ENCODE peak calls at places on chromosomes 12 and 14, in four cellular contexts. D, J, O and X are unnamed samples.
A peak's percentile ranks its signal among the peaks of the same experiment; 100 is the strongest.

GRCh38 chr14:49892636-49893308 is at the start of gene ARF6:
- DNase-seq in O (peak; percentile 87), D (peak; percentile 88), J (peak; percentile 98), X (peak; percentile 81)

GRCh38 chr12:103799504-103800251 is 41.4 kb downstream of the NT5DC3 start:
- DNase-seq in J (peak; percentile 85), D (no peak), O (peak; percentile 28), X (no peak)

GRCh38 chr14:79732911-79733310 is 478.4 kb downstream of the DIO2 start:
- DNase-seq in D (no peak), O (no peak), J (no peak), X (no peak)

GRCh38 chr12:67362526-67362925 is 93.4 kb downstream of the CAND1 start:
- DNase-seq in D (peak; percentile 47), J (peak; percentile 19), O (no peak), X (no peak)

GRCh38 chr14:67131691-67132090 is 57.5 kb upstream of the GARIN2 start:
- DNase-seq in O (no peak), D (no peak), J (no peak), X (no peak)

GRCh38 chr14:58104808-58105207 is 47.2 kb downstream of the ARMH4 start:
- DNase-seq in O (no peak), D (no peak), J (no peak), X (no peak)

GRCh38 chr12:38904932-38905479 is 385 bp downstream of the CPNE8 start:
- DNase-seq in O (peak; percentile 79), J (peak; percentile 14), D (peak; percentile 22), X (peak; percentile 65)

GRCh38 chr14:35932659-35933159 is 106.6 kb downstream of the BRMS1L start:
- DNase-seq in O (no peak), J (no peak), D (no peak), X (peak; percentile 47)

GRCh38 chr14:58772814-58773620 is 135.3 kb downstream of the DACT1 start:
- DNase-seq in D (no peak), J (no peak), O (no peak), X (no peak)

GRCh38 chr12:87756111-87756510 is 273.1 kb downstream of the C12orf50 start:
- DNase-seq in D (no peak), J (peak; percentile 79), O (peak; percentile 6), X (no peak)

GRCh38 chr12:89278169-89278568 is 74.1 kb downstream of the DUSP6 start:
- DNase-seq in O (no peak), D (no peak), J (peak; percentile 31), X (no peak)

GRCh38 chr14:52076334-52076733 is 7.5 kb upstream of the NID2 start:
- DNase-seq in O (no peak), D (no peak), J (no peak), X (no peak)

GRCh38 chr14:68172664-68173063 is 353.1 kb downstream of the RAD51B start:
- DNase-seq in O (peak; percentile 65), J (no peak), D (no peak), X (peak; percentile 43)

GRCh38 chr14:61280526-61281185 is 482 bp downstream of the TMEM30B start:
- DNase-seq in O (peak; percentile 68), J (no peak), D (no peak), X (no peak)

GRCh38 chr14:55938249-55938791 is 179.9 kb upstream of the PELI2 start:
- DNase-seq in O (no peak), J (no peak), D (no peak), X (no peak)

GRCh38 chr14:28773917-28774691 is 7.5 kb downstream of the FOXG1 start:
- DNase-seq in O (no peak), D (no peak), J (no peak), X (no peak)

GRCh38 chr12:101759396-101760047 is 20.3 kb upstream of the SYCP3 start:
- DNase-seq in O (peak; percentile 43), J (peak; percentile 51), D (peak; percentile 55), X (no peak)

GRCh38 chr14:65250162-65250495 is 147.8 kb upstream of the MAX start:
- DNase-seq in J (no peak), O (no peak), D (no peak), X (no peak)

GRCh38 chr12:105279460-105280056 is 43.6 kb upstream of the APPL2 start:
- DNase-seq in J (peak; percentile 79), O (no peak), D (peak; percentile 25), X (no peak)

GRCh38 chr12:95412826-95413311 is 61.1 kb upstream of the METAP2 start:
- DNase-seq in D (no peak), J (no peak), O (no peak), X (no peak)

GRCh38 chr12:6369916-6370575 is 5.3 kb downstream of the SCNN1A start:
- DNase-seq in O (no peak), J (no peak), D (no peak), X (no peak)

GRCh38 chr12:34390171-34390841 is 368.0 kb downstream of the ALG10 start:
- DNase-seq in O (no peak), J (no peak), D (no peak), X (no peak)

GRCh38 chr12:81208193-81208946 is 130.5 kb downstream of the ACSS3 start:
- DNase-seq in J (no peak), O (no peak), D (no peak), X (no peak)

DNA sequence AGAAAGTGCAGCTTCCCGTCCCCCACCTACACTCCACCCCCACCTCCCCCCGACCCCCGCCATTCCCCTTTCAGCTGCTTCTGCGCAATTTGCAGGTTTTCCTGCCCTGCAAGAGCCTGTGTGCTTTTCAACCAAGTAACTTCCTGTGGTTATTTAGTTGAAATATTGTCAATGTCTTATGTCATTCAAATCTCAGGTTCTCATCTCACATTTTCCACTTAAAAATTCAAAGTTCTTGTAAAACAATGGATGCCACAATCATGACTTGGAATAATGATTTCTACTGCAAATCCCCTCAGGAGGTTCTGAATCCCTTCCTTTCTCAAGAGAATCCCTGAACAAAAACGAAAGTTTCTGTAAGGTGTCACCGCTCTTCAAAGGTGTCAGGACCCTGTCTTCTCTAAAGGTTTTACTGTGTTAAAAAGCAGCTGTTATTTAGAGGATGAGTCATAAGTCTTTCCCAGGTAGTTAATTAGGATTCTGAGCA is 31.6 kb downstream of the WBP11 start:
- DNase-seq in J (peak; percentile 49), O (no peak), D (no peak), X (peak; percentile 41)
- TF ChIP-seq MYC in J (no peak), O (no peak), D (no peak), X (no peak)

DNA sequence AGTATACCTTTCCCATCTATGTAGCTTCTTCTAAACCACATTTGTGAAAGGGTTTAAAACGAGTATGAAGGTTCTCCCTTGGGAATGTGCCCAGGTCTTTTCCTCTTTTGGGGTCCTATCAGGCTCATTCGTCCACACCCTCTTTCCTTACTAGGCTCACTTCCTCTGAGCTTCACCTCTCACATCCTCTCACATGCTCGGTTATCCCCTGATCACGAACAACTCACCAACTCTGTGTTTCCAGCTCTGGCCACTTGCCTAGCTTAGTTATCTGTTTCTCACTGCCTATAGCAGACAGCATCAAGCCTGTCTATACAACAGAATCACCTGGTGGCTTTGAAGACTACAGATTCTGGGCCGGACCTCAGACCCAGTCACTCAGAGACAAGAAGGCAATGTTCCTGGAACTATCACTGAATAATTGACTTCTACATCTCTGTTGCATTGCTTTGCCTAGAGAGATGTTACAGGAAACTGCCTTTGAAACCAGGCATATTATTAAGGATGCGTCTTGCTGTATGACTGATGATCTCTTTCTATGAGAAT is 158.2 kb downstream of the FOXN3 start:
- DNase-seq in D (no peak), J (no peak), O (no peak), X (no peak)
- TF ChIP-seq MYC in D (no peak), J (no peak), O (no peak), X (no peak)

GRCh38 chr14:99821519-99822165 is 28.4 kb downstream of the EML1 start:
- DNase-seq in J (peak; percentile 51), O (no peak), D (no peak), X (no peak)
- TF ChIP-seq MYC in J (no peak), O (no peak), D (no peak), X (no peak)

GRCh38 chr12:56687225-56688128 is 607 bp downstream of the PTGES3 start:
- DNase-seq in O (peak; percentile 21), J (peak; percentile 72), D (peak; percentile 67), X (no peak)
- TF ChIP-seq MYC in O (peak; percentile 38), J (peak; percentile 20), D (no peak), X (no peak)

DNA sequence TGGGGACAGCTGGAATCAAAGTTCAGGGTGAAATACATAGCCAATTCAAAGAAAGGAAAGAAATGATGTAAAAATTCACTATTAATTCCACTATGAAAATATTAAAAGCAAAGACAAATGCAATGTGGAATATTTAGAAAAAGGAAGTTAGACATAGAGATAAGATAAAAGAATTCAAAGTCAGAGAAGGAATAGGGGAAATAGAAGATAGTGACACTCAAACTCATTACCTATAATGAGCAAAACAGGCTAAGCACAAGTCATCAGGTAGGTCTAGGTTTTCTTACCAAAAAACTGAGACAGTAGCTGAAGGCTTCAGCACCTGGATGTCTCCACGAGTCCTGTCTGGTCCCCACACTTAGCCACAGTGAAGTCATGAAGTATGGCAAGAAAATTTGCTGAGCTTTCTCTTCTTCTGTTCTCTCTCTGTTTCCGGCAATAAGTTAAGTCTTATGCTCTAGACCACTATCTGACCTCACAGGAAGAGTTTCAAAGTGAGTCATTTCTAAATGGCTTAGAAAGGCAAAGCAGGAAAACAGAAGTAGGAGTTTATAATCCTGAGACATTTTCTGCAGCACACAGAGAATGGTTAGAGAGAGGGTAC is at the start of gene C3AR1:
- DNase-seq in O (no peak), J (peak; percentile 86), D (no peak), X (no peak)
- TF ChIP-seq MYC in O (no peak), J (no peak), D (no peak), X (no peak)

DNA sequence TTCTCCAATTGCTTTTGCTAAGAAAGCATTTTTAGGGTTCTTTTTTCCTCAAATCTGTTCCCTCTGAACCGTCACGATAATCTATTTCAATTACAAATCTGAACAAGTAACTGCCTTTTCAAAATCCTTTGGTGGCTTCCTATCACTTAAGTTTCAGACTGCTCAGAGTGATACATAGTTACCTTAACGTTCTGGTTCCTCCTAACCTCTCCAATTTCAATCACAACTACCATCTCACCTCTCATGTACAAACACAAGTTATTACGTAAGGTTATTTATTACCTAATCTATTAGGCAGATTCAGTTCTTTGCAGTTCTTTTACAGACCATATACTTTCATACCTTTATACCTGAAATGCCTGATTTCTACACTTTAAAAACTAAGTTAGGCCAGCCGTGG is 12.1 kb downstream of the RNF212B start:
- DNase-seq in O (no peak), D (no peak), J (no peak), X (no peak)
- TF ChIP-seq MYC in O (no peak), D (no peak), J (no peak), X (no peak)

GRCh38 chr12:127389923-127390322 is 877.0 kb upstream of the TMEM132C start:
- DNase-seq in D (no peak), O (no peak), J (peak; percentile 19), X (no peak)
- TF ChIP-seq MYC in D (no peak), O (no peak), J (no peak), X (no peak)